ENCODE peak calls at places on chromosome 12, in five cellular contexts. Z, O, V, W and T are unnamed samples.

GRCh38 chr12:22283006-22283506 is 51.5 kb downstream of the ST8SIA1 start:
- DNase-seq in Z (no peak), O (no peak), V (no peak), W (no peak), T (no peak)

GRCh38 chr12:82833461-82833860 is 146.8 kb downstream of the TMTC2 start:
- DNase-seq in Z (no peak), O (no peak), V (no peak), W (no peak), T (no peak)

GRCh38 chr12:64889434-64890216 is 65.2 kb downstream of the TBC1D30 start:
- DNase-seq in Z (no peak), O (peak), V (no peak), W (no peak), T (no peak)

GRCh38 chr12:114779203-114779602 is 95.2 kb upstream of the TBX3 start:
- DNase-seq in Z (no peak), O (no peak), V (no peak), W (no peak), T (no peak)

GRCh38 chr12:93571854-93572711 is at the start of gene SOCS2:
- DNase-seq in Z (no peak), O (no peak), V (peak), W (no peak), T (no peak)

GRCh38 chr12:84919271-84919670 is 6.7 kb upstream of the SLC6A15 start:
- DNase-seq in Z (no peak), O (no peak), V (no peak), W (no peak), T (no peak)

GRCh38 chr12:66708704-66709443 is 30.0 kb upstream of the GRIP1 start:
- DNase-seq in Z (no peak), O (no peak), V (no peak), W (no peak), T (no peak)

GRCh38 chr12:109447482-109447881 is 29.6 kb downstream of the KCTD10 start:
- DNase-seq in Z (no peak), O (no peak), V (no peak), W (no peak), T (no peak)

GRCh38 chr12:40892528-40892927 is 200.3 kb downstream of the CNTN1 start:
- DNase-seq in Z (no peak), O (no peak), V (no peak), W (no peak), T (no peak)

GRCh38 chr12:53820503-53820902 is 68.7 kb upstream of the CISTR start:
- DNase-seq in Z (no peak), O (no peak), V (no peak), W (no peak), T (no peak)

GRCh38 chr12:91984571-91984970 is 161.1 kb downstream of the BTG1 start:
- DNase-seq in Z (no peak), O (no peak), V (no peak), W (no peak), T (no peak)

GRCh38 chr12:65609359-65609771 is 214.9 kb upstream of the HMGA2 start:
- DNase-seq in Z (no peak), O (no peak), V (no peak), W (no peak), T (peak)

GRCh38 chr12:132633901-132634300 is 15.3 kb downstream of the P2RX2 start:
- DNase-seq in Z (no peak), O (no peak), V (peak), W (no peak), T (no peak)

GRCh38 chr12:81992461-81992860 is 233.3 kb upstream of the PPFIA2 start:
- DNase-seq in Z (no peak), O (no peak), V (no peak), W (peak), T (peak)

GRCh38 chr12:55732288-55732687 is 3.5 kb upstream of the CD63 start:
- DNase-seq in Z (no peak), O (no peak), V (no peak), W (no peak), T (no peak)

GRCh38 chr12:119693006-119693405 is 25.1 kb downstream of the PRKAB1 start:
- DNase-seq in Z (no peak), O (no peak), V (no peak), W (no peak), T (no peak)

GRCh38 chr12:3185260-3185870 is 108.2 kb downstream of the TSPAN9 start:
- DNase-seq in Z (no peak), O (no peak), V (no peak), W (no peak), T (no peak)

GRCh38 chr12:98699568-98699967 is 54.5 kb downstream of the APAF1 start:
- DNase-seq in Z (no peak), O (no peak), V (no peak), W (no peak), T (no peak)

GRCh38 chr12:3130053-3130805 is 53.0 kb downstream of the TSPAN9 start:
- DNase-seq in Z (no peak), O (no peak), V (no peak), W (no peak), T (no peak)

GRCh38 chr12:50055831-50056628 is 1.4 kb upstream of the ASIC1 start:
- DNase-seq in Z (no peak), O (peak), V (peak), W (no peak), T (peak)

GRCh38 chr12:53805067-53805466 is 53.3 kb upstream of the CISTR start:
- DNase-seq in Z (no peak), O (no peak), V (no peak), W (no peak), T (no peak)

GRCh38 chr12:110622582-110622981 is 8.7 kb downstream of the TCTN1 start:
- DNase-seq in Z (no peak), O (peak), V (no peak), W (no peak), T (no peak)

GRCh38 chr12:124506145-124506831 is 61.1 kb downstream of the NCOR2 start:
- DNase-seq in Z (no peak), O (no peak), V (peak), W (no peak), T (no peak)
- TF ChIP-seq SRF in Z (no peak), O (no peak), V (no peak), W (no peak), T (no peak)

GRCh38 chr12:75704208-75704607 is 192.8 kb upstream of the KRR1 start:
- DNase-seq in Z (no peak), O (no peak), V (no peak), W (no peak), T (peak)

GRCh38 chr12:75704664-75705063 is 193.3 kb upstream of the KRR1 start:
- DNase-seq in Z (no peak), O (no peak), V (no peak), W (no peak), T (peak)

GRCh38 chr12:75707983-75708382 is 196.6 kb upstream of the KRR1 start:
- DNase-seq in Z (no peak), O (no peak), V (no peak), W (no peak), T (no peak)

GRCh38 chr12:75706786-75707605 is 195.6 kb upstream of the KRR1 start:
- DNase-seq in Z (no peak), O (no peak), V (peak), W (no peak), T (no peak)

GRCh38 chr12:75705749-75706719 is 194.6 kb upstream of the KRR1 start:
- DNase-seq in Z (no peak), O (no peak), V (peak), W (no peak), T (peak)
- TF ChIP-seq SRF in Z (no peak), O (no peak), V (no peak), W (no peak), T (peak)

DNA sequence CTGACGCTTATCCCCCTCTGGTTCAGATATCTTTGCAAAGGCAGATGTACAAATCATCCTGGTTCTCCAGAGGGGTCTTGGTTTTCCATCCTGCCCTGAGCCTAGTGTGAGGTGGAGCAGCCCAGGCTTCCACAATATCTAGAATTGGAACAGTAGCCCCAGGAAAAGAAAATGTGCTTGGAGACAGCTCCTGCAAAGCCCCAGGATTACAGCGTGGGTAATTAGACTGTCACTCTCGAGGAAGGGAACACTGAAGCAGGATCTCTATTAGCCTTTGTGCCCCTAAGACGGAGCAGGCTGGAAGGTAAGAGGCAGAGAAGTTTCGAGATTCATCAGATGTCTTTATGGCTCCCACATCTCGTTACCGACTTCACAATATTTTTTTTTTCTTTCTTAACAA is 59.4 kb downstream of the TMEM132C start:
- DNase-seq in Z (no peak), O (no peak), V (no peak), W (no peak), T (no peak)
- TF ChIP-seq SRF in Z (no peak), O (no peak), V (no peak), W (no peak), T (no peak)

DNA sequence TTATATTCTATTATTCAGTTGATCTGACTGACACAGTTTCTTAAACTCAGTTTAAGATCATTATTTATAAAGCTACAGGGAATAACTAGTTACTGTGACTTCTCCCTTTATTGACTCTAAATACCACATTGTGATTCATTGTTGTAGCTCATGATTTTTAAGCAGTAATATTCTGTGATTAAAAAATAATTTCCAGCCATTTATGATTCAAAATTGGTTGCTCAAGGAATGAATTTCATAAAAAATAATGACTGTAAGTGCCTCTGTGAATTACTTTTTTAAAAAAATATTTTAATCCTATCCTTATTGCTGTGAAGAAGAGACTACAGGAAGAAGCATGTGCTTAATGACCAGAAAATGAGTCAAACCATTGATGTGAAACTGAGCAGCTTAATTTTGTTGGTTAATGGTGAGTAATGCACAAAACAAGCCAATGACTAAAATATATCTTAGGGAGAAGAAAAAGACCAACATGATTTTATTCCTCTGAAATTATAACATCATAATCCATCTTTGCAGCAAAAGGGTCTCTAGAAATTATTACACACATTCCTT is 207.3 kb downstream of the PIK3C2G start:
- DNase-seq in Z (no peak), O (no peak), V (no peak), W (no peak), T (no peak)
- TF ChIP-seq SRF in Z (no peak), O (no peak), V (no peak), W (no peak), T (no peak)

GRCh38 chr12:6323340-6323994 is 13.0 kb downstream of the PLEKHG6 start:
- DNase-seq in Z (peak), O (peak), V (peak), W (peak), T (peak)
- TF ChIP-seq SRF in Z (no peak), O (no peak), V (no peak), W (no peak), T (no peak)

GRCh38 chr12:57149309-57149900 is 2.0 kb upstream of the LRP1-AS start:
- DNase-seq in Z (no peak), O (peak), V (no peak), W (no peak), T (no peak)
- TF ChIP-seq SRF in Z (no peak), O (no peak), V (no peak), W (no peak), T (no peak)

GRCh38 chr12:69500631-69501030 is 30.4 kb downstream of the FRS2 start:
- DNase-seq in Z (no peak), O (no peak), V (no peak), W (no peak), T (no peak)
- TF ChIP-seq SRF in Z (no peak), O (no peak), V (no peak), W (no peak), T (no peak)